ENCODE peak calls at places on chromosomes 16 and 17, in five cellular contexts. A is fibroblast of pulmonary artery, F is neural crest cell, E is fibroblast of villous mesenchyme, U is AG09319. W is an unnamed sample.

GRCh38 chr16:13429411-13429810 is 490.5 kb upstream of the ERCC4 start:
- DNase-seq in A (no peak), E (no peak), F (no peak), U (no peak), W (no peak)

GRCh38 chr16:11977206-11978041 is 890 bp downstream of the SNX29 start:
- DNase-seq in E (peak; percentile 89), A (peak; percentile 72), U (peak; percentile 71), F (no peak), W (no peak)

GRCh38 chr16:12417830-12418229 is 385.9 kb downstream of the CPPED1 start:
- DNase-seq in E (no peak), A (peak; percentile 9), F (no peak), U (no peak), W (no peak)

GRCh38 chr17:8939496-8940334 is 25.8 kb downstream of the PIK3R5 start:
- DNase-seq in F (no peak), A (no peak), E (no peak), U (no peak), W (no peak)

GRCh38 chr16:76931186-76931585 is 259.8 kb upstream of the MON1B start:
- DNase-seq in U (no peak), A (peak; percentile 23), E (no peak), F (no peak), W (no peak)

GRCh38 chr16:19717319-19717718 is 708 bp downstream of the KNOP1 start:
- DNase-seq in U (no peak), E (no peak), A (no peak), F (no peak), W (no peak)

GRCh38 chr16:20734782-20735181 is 6.8 kb downstream of the THUMPD1 start:
- DNase-seq in A (no peak), U (no peak), F (no peak), E (no peak), W (no peak)

GRCh38 chr17:30600062-30600829 is 123.0 kb downstream of the GOSR1 start:
- DNase-seq in U (no peak), F (peak; percentile 75), A (peak; percentile 75), E (peak; percentile 78), W (peak; percentile 95)

GRCh38 chr17:80164185-80164584 is 5.6 kb upstream of the CARD14 start:
- DNase-seq in U (no peak), F (no peak), E (no peak), A (no peak), W (no peak)

GRCh38 chr17:57284984-57285646 is 28.8 kb downstream of the MSI2 start:
- DNase-seq in E (no peak), U (no peak), A (no peak), F (no peak), W (no peak)

GRCh38 chr16:57357330-57358151 is 1.0 kb upstream of the CCL22 start:
- DNase-seq in U (no peak), E (no peak), F (no peak), A (no peak), W (no peak)

GRCh38 chr16:88264641-88265285 is 118.0 kb upstream of the ZNF469 start:
- DNase-seq in A (peak; percentile 91), U (peak; percentile 69), F (no peak), E (peak; percentile 95), W (peak; percentile 96)

GRCh38 chr17:27345141-27345904 is 51.4 kb downstream of the WSB1 start:
- DNase-seq in U (no peak), E (no peak), A (peak; percentile 59), F (peak; percentile 53), W (no peak)

DNA sequence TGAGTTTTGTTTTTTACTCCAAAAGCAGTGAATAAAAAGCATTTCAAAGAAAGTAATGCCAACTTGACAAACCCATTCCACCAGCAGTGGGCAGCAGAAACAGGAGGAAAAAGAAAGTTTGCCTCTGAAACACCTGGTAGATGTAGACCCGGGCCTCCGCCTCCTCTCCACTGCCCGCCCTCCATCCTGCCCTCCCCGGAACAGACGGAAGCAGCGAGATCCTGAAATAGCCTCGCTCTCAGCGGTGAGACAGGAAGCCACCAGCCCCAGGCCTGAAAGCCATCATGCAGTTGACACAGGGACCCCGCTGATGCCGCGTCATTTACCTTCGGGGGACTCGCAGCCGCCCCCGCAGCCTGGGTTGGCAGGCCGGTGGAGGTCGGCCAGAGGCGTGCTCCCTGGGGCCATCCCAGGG is 67.8 kb downstream of the C16orf78 start:
- DNase-seq in U (no peak), A (peak; percentile 3), F (peak; percentile 31), E (no peak), W (no peak)
- TF ChIP-seq CTCF in U (no peak), A (no peak), F (peak; percentile 40), E (no peak), W (peak; percentile 47)

GRCh38 chr16:71855937-71856662 is 10.3 kb downstream of the ATXN1L start:
- DNase-seq in U (no peak), F (no peak), E (no peak), A (no peak), W (no peak)

GRCh38 chr16:71852561-71852960 is 6.8 kb downstream of the ATXN1L start:
- DNase-seq in A (no peak), E (no peak), F (no peak), U (no peak), W (no peak)

GRCh38 chr16:71852146-71852545 is 6.4 kb downstream of the ATXN1L start:
- DNase-seq in E (no peak), F (no peak), A (no peak), U (no peak), W (no peak)

GRCh38 chr16:71853413-71853812 is 7.6 kb downstream of the ATXN1L start:
- DNase-seq in E (no peak), U (no peak), A (no peak), F (no peak), W (no peak)

GRCh38 chr16:71854369-71854948 is 8.7 kb downstream of the ATXN1L start:
- DNase-seq in A (no peak), F (no peak), U (no peak), E (no peak), W (no peak)
- TF ChIP-seq CTCF in A (no peak), F (no peak), U (no peak), E (no peak), W (no peak)

DNA sequence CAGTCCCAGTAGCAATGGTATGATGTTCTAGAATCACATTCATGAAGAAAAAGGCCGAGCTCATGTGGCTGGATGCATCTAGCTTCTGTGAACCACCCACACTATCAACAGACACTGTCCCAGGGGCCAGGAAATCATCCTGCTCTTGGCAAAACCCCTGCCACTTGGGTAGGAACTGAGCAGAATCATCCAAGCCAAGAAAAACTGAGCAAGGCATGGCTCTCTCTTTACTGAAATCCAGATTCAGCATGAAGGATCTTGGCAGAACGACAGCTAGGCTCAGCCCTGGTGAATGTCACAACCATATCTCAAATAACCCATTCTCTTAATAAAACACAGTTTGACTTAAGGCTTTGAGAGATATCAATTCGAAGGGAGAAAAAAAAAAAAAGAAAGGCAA is 72.3 kb downstream of the MAF start:
- DNase-seq in U (no peak), F (no peak), A (no peak), E (no peak), W (no peak)
- TF ChIP-seq CTCF in U (no peak), F (no peak), A (no peak), E (no peak), W (no peak)

GRCh38 chr17:77819497-77819896 is 139.0 kb upstream of the TNRC6C start:
- DNase-seq in A (no peak), F (no peak), E (no peak), U (no peak), W (no peak)

GRCh38 chr17:77817953-77818352 is 140.6 kb upstream of the TNRC6C start:
- DNase-seq in F (no peak), E (no peak), A (no peak), U (no peak), W (no peak)

GRCh38 chr17:77814091-77814772 is 144.3 kb upstream of the TNRC6C start:
- DNase-seq in F (no peak), A (no peak), U (no peak), E (no peak), W (no peak)

GRCh38 chr17:77811521-77811920 is 147.0 kb upstream of the TNRC6C start:
- DNase-seq in U (no peak), E (no peak), A (peak; percentile 15), F (no peak), W (no peak)

GRCh38 chr17:77815127-77815905 is 143.2 kb upstream of the TNRC6C start:
- DNase-seq in E (no peak), U (no peak), A (no peak), F (no peak), W (no peak)
- TF ChIP-seq CTCF in E (no peak), U (no peak), A (no peak), F (no peak), W (no peak)

DNA sequence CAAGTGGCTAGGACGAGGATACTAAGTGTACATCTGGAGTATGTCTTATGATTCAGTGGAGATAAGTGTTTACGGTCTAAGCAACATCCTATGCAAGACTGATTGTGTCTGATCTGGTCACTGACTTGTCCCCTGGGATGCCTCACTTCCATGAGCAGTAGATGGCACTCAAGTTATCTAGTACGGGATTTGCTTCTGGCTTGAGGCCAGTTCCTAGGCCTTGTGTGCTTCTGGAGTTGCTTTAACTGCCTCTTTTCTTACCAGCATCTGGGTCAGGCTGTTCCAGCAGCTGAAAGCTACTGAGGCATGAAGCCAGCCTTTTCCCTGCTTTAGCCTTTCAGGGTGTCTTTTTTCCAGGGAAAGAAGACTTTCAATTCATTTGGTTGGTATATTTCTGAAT is 23.0 kb downstream of the SUPT6H start:
- DNase-seq in E (peak; percentile 72), A (peak; percentile 49), U (peak; percentile 22), F (no peak), W (no peak)
- TF ChIP-seq CTCF in E (no peak), A (no peak), U (no peak), F (no peak), W (no peak)